ENCODE peak calls at places on chromosomes 11 and 22, in eight cellular contexts. One of them, this sample, is unnamed.

GRCh38 chr22:28398355-28398754 is 281.3 kb downstream of the TTC28 start:
- DNase-seq in gastrocnemius medialis: no peak
- DNase-seq in HL-60: no peak
- DNase-seq in stimulated activated CD4-positive, alpha-beta T cell treated with anti-CD3 and anti-CD28 coated beads, Interleukin-4, amount 100 ng/mL, for 48 hours: no peak
- DNase-seq in putamen: peak
- DNase-seq in mucosa of gallbladder: no peak
- DNase-seq in HTR-8/SVneo: no peak
- DNase-seq in cardiac muscle cell: no peak
- DNase-seq in this sample: no peak

GRCh38 chr22:21055880-21056319 is 10.2 kb downstream of the LRRC74B start:
- DNase-seq in gastrocnemius medialis: no peak
- DNase-seq in HL-60: peak
- DNase-seq in stimulated activated CD4-positive, alpha-beta T cell treated with anti-CD3 and anti-CD28 coated beads, Interleukin-4, amount 100 ng/mL, for 48 hours: no peak
- DNase-seq in putamen: no peak
- DNase-seq in mucosa of gallbladder: no peak
- DNase-seq in HTR-8/SVneo: no peak
- DNase-seq in cardiac muscle cell: no peak
- DNase-seq in this sample: no peak

GRCh38 chr11:64566042-64566914 is 24.7 kb upstream of the SLC22A12 start:
- DNase-seq in gastrocnemius medialis: no peak
- DNase-seq in HL-60: no peak
- DNase-seq in stimulated activated CD4-positive, alpha-beta T cell treated with anti-CD3 and anti-CD28 coated beads, Interleukin-4, amount 100 ng/mL, for 48 hours: peak
- DNase-seq in putamen: peak
- DNase-seq in mucosa of gallbladder: peak
- DNase-seq in HTR-8/SVneo: peak
- DNase-seq in cardiac muscle cell: peak
- DNase-seq in this sample: peak

GRCh38 chr22:23452231-23453010 is 127.7 kb downstream of the IGLL1 start:
- DNase-seq in gastrocnemius medialis: no peak
- DNase-seq in HL-60: no peak
- DNase-seq in stimulated activated CD4-positive, alpha-beta T cell treated with anti-CD3 and anti-CD28 coated beads, Interleukin-4, amount 100 ng/mL, for 48 hours: no peak
- DNase-seq in putamen: no peak
- DNase-seq in mucosa of gallbladder: no peak
- DNase-seq in HTR-8/SVneo: no peak
- DNase-seq in cardiac muscle cell: no peak
- DNase-seq in this sample: no peak

GRCh38 chr22:49927483-49928184 is 9.2 kb downstream of the CRELD2 start:
- DNase-seq in gastrocnemius medialis: no peak
- DNase-seq in HL-60: no peak
- DNase-seq in stimulated activated CD4-positive, alpha-beta T cell treated with anti-CD3 and anti-CD28 coated beads, Interleukin-4, amount 100 ng/mL, for 48 hours: no peak
- DNase-seq in putamen: no peak
- DNase-seq in mucosa of gallbladder: no peak
- DNase-seq in HTR-8/SVneo: no peak
- DNase-seq in cardiac muscle cell: no peak
- DNase-seq in this sample: no peak

GRCh38 chr22:37222440-37222971 is 10.2 kb upstream of the SSTR3 start:
- DNase-seq in gastrocnemius medialis: no peak
- DNase-seq in HL-60: peak
- DNase-seq in stimulated activated CD4-positive, alpha-beta T cell treated with anti-CD3 and anti-CD28 coated beads, Interleukin-4, amount 100 ng/mL, for 48 hours: no peak
- DNase-seq in putamen: no peak
- DNase-seq in mucosa of gallbladder: no peak
- DNase-seq in HTR-8/SVneo: no peak
- DNase-seq in cardiac muscle cell: no peak
- DNase-seq in this sample: no peak

GRCh38 chr11:93829598-93829997 is 20.8 kb downstream of the VSTM5 start:
- DNase-seq in gastrocnemius medialis: no peak
- DNase-seq in HL-60: no peak
- DNase-seq in stimulated activated CD4-positive, alpha-beta T cell treated with anti-CD3 and anti-CD28 coated beads, Interleukin-4, amount 100 ng/mL, for 48 hours: no peak
- DNase-seq in putamen: no peak
- DNase-seq in mucosa of gallbladder: no peak
- DNase-seq in HTR-8/SVneo: no peak
- DNase-seq in cardiac muscle cell: no peak
- DNase-seq in this sample: no peak

GRCh38 chr22:44648085-44648820 is 53.8 kb upstream of the PRR5 start:
- DNase-seq in gastrocnemius medialis: no peak
- DNase-seq in HL-60: no peak
- DNase-seq in stimulated activated CD4-positive, alpha-beta T cell treated with anti-CD3 and anti-CD28 coated beads, Interleukin-4, amount 100 ng/mL, for 48 hours: no peak
- DNase-seq in putamen: no peak
- DNase-seq in mucosa of gallbladder: no peak
- DNase-seq in HTR-8/SVneo: no peak
- DNase-seq in cardiac muscle cell: no peak
- DNase-seq in this sample: no peak

GRCh38 chr11:116051494-116051893 is 547.3 kb upstream of the CADM1 start:
- DNase-seq in gastrocnemius medialis: no peak
- DNase-seq in HL-60: no peak
- DNase-seq in stimulated activated CD4-positive, alpha-beta T cell treated with anti-CD3 and anti-CD28 coated beads, Interleukin-4, amount 100 ng/mL, for 48 hours: no peak
- DNase-seq in putamen: no peak
- DNase-seq in mucosa of gallbladder: no peak
- DNase-seq in HTR-8/SVneo: no peak
- DNase-seq in cardiac muscle cell: no peak
- DNase-seq in this sample: no peak

GRCh38 chr22:44098966-44099530 is 74.9 kb downstream of the PARVB start:
- DNase-seq in gastrocnemius medialis: no peak
- DNase-seq in HL-60: no peak
- DNase-seq in stimulated activated CD4-positive, alpha-beta T cell treated with anti-CD3 and anti-CD28 coated beads, Interleukin-4, amount 100 ng/mL, for 48 hours: no peak
- DNase-seq in putamen: no peak
- DNase-seq in mucosa of gallbladder: no peak
- DNase-seq in HTR-8/SVneo: no peak
- DNase-seq in cardiac muscle cell: no peak
- DNase-seq in this sample: no peak

GRCh38 chr22:44246615-44247326 is 66.0 kb downstream of the SHISAL1 start:
- DNase-seq in gastrocnemius medialis: no peak
- DNase-seq in HL-60: no peak
- DNase-seq in stimulated activated CD4-positive, alpha-beta T cell treated with anti-CD3 and anti-CD28 coated beads, Interleukin-4, amount 100 ng/mL, for 48 hours: no peak
- DNase-seq in putamen: no peak
- DNase-seq in mucosa of gallbladder: no peak
- DNase-seq in HTR-8/SVneo: no peak
- DNase-seq in cardiac muscle cell: no peak
- DNase-seq in this sample: no peak

GRCh38 chr11:130710442-130711101 is 205.7 kb downstream of the SNX19 start:
- DNase-seq in gastrocnemius medialis: no peak
- DNase-seq in HL-60: no peak
- DNase-seq in stimulated activated CD4-positive, alpha-beta T cell treated with anti-CD3 and anti-CD28 coated beads, Interleukin-4, amount 100 ng/mL, for 48 hours: no peak
- DNase-seq in putamen: no peak
- DNase-seq in mucosa of gallbladder: no peak
- DNase-seq in HTR-8/SVneo: no peak
- DNase-seq in cardiac muscle cell: no peak
- DNase-seq in this sample: no peak

GRCh38 chr11:5967708-5968107 is 586 bp downstream of the OR56A5 start:
- DNase-seq in gastrocnemius medialis: no peak
- DNase-seq in HL-60: no peak
- DNase-seq in stimulated activated CD4-positive, alpha-beta T cell treated with anti-CD3 and anti-CD28 coated beads, Interleukin-4, amount 100 ng/mL, for 48 hours: no peak
- DNase-seq in putamen: no peak
- DNase-seq in mucosa of gallbladder: no peak
- DNase-seq in HTR-8/SVneo: no peak
- DNase-seq in cardiac muscle cell: no peak
- DNase-seq in this sample: peak

GRCh38 chr11:74347381-74347780 is 35.9 kb upstream of the P4HA3 start:
- DNase-seq in gastrocnemius medialis: no peak
- DNase-seq in HL-60: no peak
- DNase-seq in stimulated activated CD4-positive, alpha-beta T cell treated with anti-CD3 and anti-CD28 coated beads, Interleukin-4, amount 100 ng/mL, for 48 hours: no peak
- DNase-seq in putamen: no peak
- DNase-seq in mucosa of gallbladder: no peak
- DNase-seq in HTR-8/SVneo: no peak
- DNase-seq in cardiac muscle cell: peak
- DNase-seq in this sample: no peak

GRCh38 chr22:42069801-42070516 is 653 bp downstream of the NAGA start:
- DNase-seq in gastrocnemius medialis: no peak
- DNase-seq in HL-60: peak
- DNase-seq in stimulated activated CD4-positive, alpha-beta T cell treated with anti-CD3 and anti-CD28 coated beads, Interleukin-4, amount 100 ng/mL, for 48 hours: no peak
- DNase-seq in putamen: no peak
- DNase-seq in mucosa of gallbladder: no peak
- DNase-seq in HTR-8/SVneo: no peak
- DNase-seq in cardiac muscle cell: no peak
- DNase-seq in this sample: peak

GRCh38 chr11:96105197-96105895 is 181.4 kb upstream of the MTMR2 start:
- DNase-seq in gastrocnemius medialis: no peak
- DNase-seq in HL-60: no peak
- DNase-seq in stimulated activated CD4-positive, alpha-beta T cell treated with anti-CD3 and anti-CD28 coated beads, Interleukin-4, amount 100 ng/mL, for 48 hours: no peak
- DNase-seq in putamen: no peak
- DNase-seq in mucosa of gallbladder: no peak
- DNase-seq in HTR-8/SVneo: no peak
- DNase-seq in cardiac muscle cell: peak
- DNase-seq in this sample: no peak

GRCh38 chr11:65555693-65556231 is 2.4 kb downstream of the LTBP3 start:
- DNase-seq in gastrocnemius medialis: no peak
- DNase-seq in HL-60: no peak
- DNase-seq in stimulated activated CD4-positive, alpha-beta T cell treated with anti-CD3 and anti-CD28 coated beads, Interleukin-4, amount 100 ng/mL, for 48 hours: no peak
- DNase-seq in putamen: no peak
- DNase-seq in mucosa of gallbladder: no peak
- DNase-seq in HTR-8/SVneo: peak
- DNase-seq in cardiac muscle cell: peak
- DNase-seq in this sample: peak

GRCh38 chr22:34567367-34567766 is 498.6 kb upstream of the ISX start:
- DNase-seq in gastrocnemius medialis: no peak
- DNase-seq in HL-60: no peak
- DNase-seq in stimulated activated CD4-positive, alpha-beta T cell treated with anti-CD3 and anti-CD28 coated beads, Interleukin-4, amount 100 ng/mL, for 48 hours: no peak
- DNase-seq in putamen: no peak
- DNase-seq in mucosa of gallbladder: no peak
- DNase-seq in HTR-8/SVneo: no peak
- DNase-seq in cardiac muscle cell: no peak
- DNase-seq in this sample: peak

GRCh38 chr22:37330200-37331033 is 48.1 kb downstream of the CYTH4 start:
- DNase-seq in gastrocnemius medialis: no peak
- DNase-seq in HL-60: peak
- DNase-seq in stimulated activated CD4-positive, alpha-beta T cell treated with anti-CD3 and anti-CD28 coated beads, Interleukin-4, amount 100 ng/mL, for 48 hours: peak
- DNase-seq in putamen: peak
- DNase-seq in mucosa of gallbladder: peak
- DNase-seq in HTR-8/SVneo: no peak
- DNase-seq in cardiac muscle cell: peak
- DNase-seq in this sample: peak

GRCh38 chr22:24338701-24339451 is 68.2 kb downstream of the SPECC1L start:
- DNase-seq in gastrocnemius medialis: peak
- DNase-seq in HL-60: no peak
- DNase-seq in stimulated activated CD4-positive, alpha-beta T cell treated with anti-CD3 and anti-CD28 coated beads, Interleukin-4, amount 100 ng/mL, for 48 hours: no peak
- DNase-seq in putamen: no peak
- DNase-seq in mucosa of gallbladder: no peak
- DNase-seq in HTR-8/SVneo: no peak
- DNase-seq in cardiac muscle cell: no peak
- DNase-seq in this sample: no peak

GRCh38 chr22:41344189-41344788 is 37.5 kb upstream of the TEF start:
- DNase-seq in gastrocnemius medialis: no peak
- DNase-seq in HL-60: no peak
- DNase-seq in stimulated activated CD4-positive, alpha-beta T cell treated with anti-CD3 and anti-CD28 coated beads, Interleukin-4, amount 100 ng/mL, for 48 hours: no peak
- DNase-seq in putamen: no peak
- DNase-seq in mucosa of gallbladder: no peak
- DNase-seq in HTR-8/SVneo: no peak
- DNase-seq in cardiac muscle cell: no peak
- DNase-seq in this sample: no peak

GRCh38 chr11:12942157-12942556 is 67.0 kb upstream of the RASSF10 start:
- DNase-seq in gastrocnemius medialis: no peak
- DNase-seq in HL-60: no peak
- DNase-seq in stimulated activated CD4-positive, alpha-beta T cell treated with anti-CD3 and anti-CD28 coated beads, Interleukin-4, amount 100 ng/mL, for 48 hours: no peak
- DNase-seq in putamen: no peak
- DNase-seq in mucosa of gallbladder: no peak
- DNase-seq in HTR-8/SVneo: no peak
- DNase-seq in cardiac muscle cell: no peak
- DNase-seq in this sample: no peak

GRCh38 chr22:28344893-28345292 is 334.7 kb downstream of the TTC28 start:
- DNase-seq in gastrocnemius medialis: no peak
- DNase-seq in HL-60: no peak
- DNase-seq in stimulated activated CD4-positive, alpha-beta T cell treated with anti-CD3 and anti-CD28 coated beads, Interleukin-4, amount 100 ng/mL, for 48 hours: no peak
- DNase-seq in putamen: no peak
- DNase-seq in mucosa of gallbladder: no peak
- DNase-seq in HTR-8/SVneo: no peak
- DNase-seq in cardiac muscle cell: peak
- DNase-seq in this sample: no peak

GRCh38 chr11:118227865-118228785 is 3.3 kb upstream of the JAML start:
- DNase-seq in gastrocnemius medialis: no peak
- DNase-seq in HL-60: peak
- DNase-seq in stimulated activated CD4-positive, alpha-beta T cell treated with anti-CD3 and anti-CD28 coated beads, Interleukin-4, amount 100 ng/mL, for 48 hours: no peak
- DNase-seq in putamen: no peak
- DNase-seq in mucosa of gallbladder: no peak
- DNase-seq in HTR-8/SVneo: no peak
- DNase-seq in cardiac muscle cell: no peak
- DNase-seq in this sample: no peak

GRCh38 chr11:89498845-89499448 is 7.8 kb upstream of the NOX4 start:
- DNase-seq in gastrocnemius medialis: no peak
- DNase-seq in HL-60: peak
- DNase-seq in stimulated activated CD4-positive, alpha-beta T cell treated with anti-CD3 and anti-CD28 coated beads, Interleukin-4, amount 100 ng/mL, for 48 hours: no peak
- DNase-seq in putamen: no peak
- DNase-seq in mucosa of gallbladder: no peak
- DNase-seq in HTR-8/SVneo: no peak
- DNase-seq in cardiac muscle cell: no peak
- DNase-seq in this sample: no peak

GRCh38 chr11:14124345-14124744 is 161.8 kb downstream of the SPON1 start:
- DNase-seq in gastrocnemius medialis: no peak
- DNase-seq in HL-60: no peak
- DNase-seq in stimulated activated CD4-positive, alpha-beta T cell treated with anti-CD3 and anti-CD28 coated beads, Interleukin-4, amount 100 ng/mL, for 48 hours: no peak
- DNase-seq in putamen: no peak
- DNase-seq in mucosa of gallbladder: no peak
- DNase-seq in HTR-8/SVneo: no peak
- DNase-seq in cardiac muscle cell: no peak
- DNase-seq in this sample: no peak

GRCh38 chr11:721913-722811 is 16.1 kb downstream of the EPS8L2 start:
- DNase-seq in gastrocnemius medialis: no peak
- DNase-seq in HL-60: peak
- DNase-seq in stimulated activated CD4-positive, alpha-beta T cell treated with anti-CD3 and anti-CD28 coated beads, Interleukin-4, amount 100 ng/mL, for 48 hours: peak
- DNase-seq in putamen: no peak
- DNase-seq in mucosa of gallbladder: no peak
- DNase-seq in HTR-8/SVneo: no peak
- DNase-seq in cardiac muscle cell: no peak
- DNase-seq in this sample: no peak

GRCh38 chr11:76190376-76190775 is 15.9 kb downstream of the WNT11 start:
- DNase-seq in gastrocnemius medialis: no peak
- DNase-seq in HL-60: no peak
- DNase-seq in stimulated activated CD4-positive, alpha-beta T cell treated with anti-CD3 and anti-CD28 coated beads, Interleukin-4, amount 100 ng/mL, for 48 hours: no peak
- DNase-seq in putamen: no peak
- DNase-seq in mucosa of gallbladder: no peak
- DNase-seq in HTR-8/SVneo: no peak
- DNase-seq in cardiac muscle cell: peak
- DNase-seq in this sample: no peak

GRCh38 chr11:32888805-32889204 is 3.8 kb upstream of the QSER1 start:
- DNase-seq in gastrocnemius medialis: no peak
- DNase-seq in HL-60: no peak
- DNase-seq in stimulated activated CD4-positive, alpha-beta T cell treated with anti-CD3 and anti-CD28 coated beads, Interleukin-4, amount 100 ng/mL, for 48 hours: no peak
- DNase-seq in putamen: no peak
- DNase-seq in mucosa of gallbladder: no peak
- DNase-seq in HTR-8/SVneo: no peak
- DNase-seq in cardiac muscle cell: peak
- DNase-seq in this sample: no peak

GRCh38 chr11:19345848-19346681 is 105.3 kb upstream of the E2F8 start:
- DNase-seq in gastrocnemius medialis: no peak
- DNase-seq in HL-60: no peak
- DNase-seq in stimulated activated CD4-positive, alpha-beta T cell treated with anti-CD3 and anti-CD28 coated beads, Interleukin-4, amount 100 ng/mL, for 48 hours: no peak
- DNase-seq in putamen: peak
- DNase-seq in mucosa of gallbladder: no peak
- DNase-seq in HTR-8/SVneo: no peak
- DNase-seq in cardiac muscle cell: peak
- DNase-seq in this sample: no peak

GRCh38 chr11:19774817-19775600 is 62.4 kb downstream of the NAV2 start:
- DNase-seq in gastrocnemius medialis: no peak
- DNase-seq in HL-60: no peak
- DNase-seq in stimulated activated CD4-positive, alpha-beta T cell treated with anti-CD3 and anti-CD28 coated beads, Interleukin-4, amount 100 ng/mL, for 48 hours: no peak
- DNase-seq in putamen: no peak
- DNase-seq in mucosa of gallbladder: no peak
- DNase-seq in HTR-8/SVneo: no peak
- DNase-seq in cardiac muscle cell: no peak
- DNase-seq in this sample: no peak

GRCh38 chr11:43639224-43639623 is 41.3 kb upstream of the HSD17B12 start:
- DNase-seq in gastrocnemius medialis: no peak
- DNase-seq in HL-60: no peak
- DNase-seq in stimulated activated CD4-positive, alpha-beta T cell treated with anti-CD3 and anti-CD28 coated beads, Interleukin-4, amount 100 ng/mL, for 48 hours: no peak
- DNase-seq in putamen: no peak
- DNase-seq in mucosa of gallbladder: no peak
- DNase-seq in HTR-8/SVneo: no peak
- DNase-seq in cardiac muscle cell: no peak
- DNase-seq in this sample: no peak

GRCh38 chr22:46173152-46173551 is 22.8 kb downstream of the PPARA start:
- DNase-seq in gastrocnemius medialis: no peak
- DNase-seq in HL-60: no peak
- DNase-seq in stimulated activated CD4-positive, alpha-beta T cell treated with anti-CD3 and anti-CD28 coated beads, Interleukin-4, amount 100 ng/mL, for 48 hours: no peak
- DNase-seq in putamen: peak
- DNase-seq in mucosa of gallbladder: no peak
- DNase-seq in HTR-8/SVneo: no peak
- DNase-seq in cardiac muscle cell: no peak
- DNase-seq in this sample: no peak

This sample was measured in RKO.